ENCODE peak calls at places on chromosomes 1 and 21, in four cellular contexts. One of them, this sample, is unnamed.

GRCh38 chr21:44657635-44658183 is at the start of gene KRTAP12-3:
- DNase-seq in stomach: no peak
- DNase-seq in left colon: no peak
- DNase-seq in heart left ventricle: no peak
- DNase-seq in this sample: no peak

GRCh38 chr1:168210312-168210711 is 15.5 kb upstream of the SFT2D2 start:
- DNase-seq in heart left ventricle: no peak
- DNase-seq in stomach: no peak
- DNase-seq in left colon: peak
- DNase-seq in this sample: no peak

GRCh38 chr1:1037366-1038327 is 17.7 kb downstream of the AGRN start:
- DNase-seq in stomach: peak
- DNase-seq in heart left ventricle: no peak
- DNase-seq in left colon: no peak
- DNase-seq in this sample: no peak

GRCh38 chr1:116990612-116991151 is 10.9 kb upstream of the CD101 start:
- DNase-seq in stomach: no peak
- DNase-seq in left colon: no peak
- DNase-seq in heart left ventricle: peak
- DNase-seq in this sample: peak

GRCh38 chr1:17673335-17674075 is 81.6 kb upstream of the ACTL8 start:
- DNase-seq in stomach: no peak
- DNase-seq in heart left ventricle: no peak
- DNase-seq in left colon: no peak
- DNase-seq in this sample: no peak

GRCh38 chr1:50861742-50862141 is 98.3 kb downstream of the FAF1 start:
- DNase-seq in left colon: no peak
- DNase-seq in heart left ventricle: no peak
- DNase-seq in stomach: no peak
- DNase-seq in this sample: no peak

GRCh38 chr1:172814428-172814827 is 155.5 kb downstream of the FASLG start:
- DNase-seq in left colon: no peak
- DNase-seq in heart left ventricle: no peak
- DNase-seq in stomach: no peak
- DNase-seq in this sample: no peak

GRCh38 chr1:27135920-27136551 is 18.9 kb downstream of the SLC9A1 start:
- DNase-seq in heart left ventricle: no peak
- DNase-seq in left colon: no peak
- DNase-seq in stomach: peak
- DNase-seq in this sample: no peak

GRCh38 chr1:10387611-10388386 is 11.1 kb upstream of the PGD start:
- DNase-seq in left colon: no peak
- DNase-seq in stomach: no peak
- DNase-seq in heart left ventricle: peak
- DNase-seq in this sample: no peak

GRCh38 chr1:235018161-235018560 is 110.5 kb downstream of the TOMM20 start:
- DNase-seq in stomach: no peak
- DNase-seq in left colon: no peak
- DNase-seq in heart left ventricle: peak
- DNase-seq in this sample: no peak

GRCh38 chr1:24443241-24443656 is 27.6 kb downstream of the NIPAL3 start:
- DNase-seq in stomach: no peak
- DNase-seq in heart left ventricle: no peak
- DNase-seq in left colon: no peak
- DNase-seq in this sample: no peak

GRCh38 chr1:45266151-45266801 is 59.9 kb upstream of the ZSWIM5 start:
- DNase-seq in left colon: peak
- DNase-seq in heart left ventricle: peak
- DNase-seq in stomach: peak
- DNase-seq in this sample: peak

GRCh38 chr21:42389449-42389835 is 6.4 kb downstream of the TMPRSS3 start:
- DNase-seq in heart left ventricle: no peak
- DNase-seq in stomach: peak
- DNase-seq in left colon: peak
- DNase-seq in this sample: peak